ENCODE peak calls at places on chromosomes 12 and 14, in seven cellular contexts. One of them, this sample, is unnamed.

GRCh38 chr14:99726538-99727095 is 42.5 kb downstream of the CYP46A1 start:
- DNase-seq in CD8-positive, alpha-beta T cell: no peak
- DNase-seq in CD4-positive, alpha-beta T cell: peak; percentile 28
- DNase-seq in pancreas: peak; percentile 56
- DNase-seq in MCF 10A: no peak
- DNase-seq in HFFc6: no peak
- DNase-seq in MM.1S: no peak
- DNase-seq in this sample: no peak

GRCh38 chr14:42424501-42424900 is 817.8 kb downstream of the LRFN5 start:
- DNase-seq in CD8-positive, alpha-beta T cell: no peak
- DNase-seq in CD4-positive, alpha-beta T cell: no peak
- DNase-seq in pancreas: no peak
- DNase-seq in MCF 10A: no peak
- DNase-seq in HFFc6: no peak
- DNase-seq in MM.1S: no peak
- DNase-seq in this sample: no peak

GRCh38 chr12:54030889-54031860 is 1.7 kb upstream of the HOXC5 start:
- DNase-seq in CD8-positive, alpha-beta T cell: no peak
- DNase-seq in CD4-positive, alpha-beta T cell: no peak
- DNase-seq in pancreas: no peak
- DNase-seq in MCF 10A: no peak
- DNase-seq in HFFc6: peak; percentile 6
- DNase-seq in MM.1S: no peak
- DNase-seq in this sample: no peak

GRCh38 chr14:71358209-71358931 is 451.1 kb downstream of the PCNX1 start:
- DNase-seq in CD8-positive, alpha-beta T cell: no peak
- DNase-seq in CD4-positive, alpha-beta T cell: no peak
- DNase-seq in pancreas: no peak
- DNase-seq in MCF 10A: no peak
- DNase-seq in HFFc6: no peak
- DNase-seq in MM.1S: no peak
- DNase-seq in this sample: peak; percentile 36

GRCh38 chr12:9707864-9708808 is 24.8 kb downstream of the CLECL1 start:
- DNase-seq in CD8-positive, alpha-beta T cell: peak; percentile 47
- DNase-seq in CD4-positive, alpha-beta T cell: peak; percentile 63
- DNase-seq in pancreas: no peak
- DNase-seq in MCF 10A: peak; percentile 67
- DNase-seq in HFFc6: peak; percentile 54
- DNase-seq in MM.1S: peak; percentile 70
- DNase-seq in this sample: no peak

GRCh38 chr12:91922674-91923073 is 223.0 kb downstream of the BTG1 start:
- DNase-seq in CD8-positive, alpha-beta T cell: no peak
- DNase-seq in CD4-positive, alpha-beta T cell: no peak
- DNase-seq in pancreas: no peak
- DNase-seq in MCF 10A: no peak
- DNase-seq in HFFc6: no peak
- DNase-seq in MM.1S: no peak
- DNase-seq in this sample: no peak

GRCh38 chr12:22396253-22396652 is 61.7 kb upstream of the ST8SIA1 start:
- DNase-seq in CD8-positive, alpha-beta T cell: no peak
- DNase-seq in CD4-positive, alpha-beta T cell: no peak
- DNase-seq in pancreas: no peak
- DNase-seq in MCF 10A: no peak
- DNase-seq in HFFc6: no peak
- DNase-seq in MM.1S: peak; percentile 15
- DNase-seq in this sample: peak; percentile 34

GRCh38 chr12:57611116-57611809 is at the start of gene ARHGEF25:
- DNase-seq in CD8-positive, alpha-beta T cell: no peak
- DNase-seq in CD4-positive, alpha-beta T cell: peak; percentile 52
- DNase-seq in pancreas: peak; percentile 85
- DNase-seq in MCF 10A: no peak
- DNase-seq in HFFc6: no peak
- DNase-seq in MM.1S: peak; percentile 19
- DNase-seq in this sample: peak; percentile 90

GRCh38 chr12:53220857-53221202 is 11.2 kb downstream of the RARG start:
- DNase-seq in CD8-positive, alpha-beta T cell: peak; percentile 71
- DNase-seq in CD4-positive, alpha-beta T cell: peak; percentile 74
- DNase-seq in pancreas: peak; percentile 95
- DNase-seq in MCF 10A: peak; percentile 93
- DNase-seq in HFFc6: peak; percentile 87
- DNase-seq in MM.1S: peak; percentile 95
- DNase-seq in this sample: peak; percentile 96

GRCh38 chr12:88944403-88944802 is 364.1 kb upstream of the KITLG start:
- DNase-seq in CD8-positive, alpha-beta T cell: no peak
- DNase-seq in CD4-positive, alpha-beta T cell: no peak
- DNase-seq in pancreas: no peak
- DNase-seq in MCF 10A: peak; percentile 75
- DNase-seq in HFFc6: peak; percentile 39
- DNase-seq in MM.1S: peak; percentile 59
- DNase-seq in this sample: no peak

GRCh38 chr14:64082837-64083236 is 211.3 kb downstream of the ESR2 start:
- DNase-seq in CD8-positive, alpha-beta T cell: no peak
- DNase-seq in CD4-positive, alpha-beta T cell: no peak
- DNase-seq in pancreas: no peak
- DNase-seq in MCF 10A: peak; percentile 92
- DNase-seq in HFFc6: no peak
- DNase-seq in MM.1S: no peak
- DNase-seq in this sample: no peak

GRCh38 chr12:13534645-13535398 is 338.3 kb downstream of the EMP1 start:
- DNase-seq in CD8-positive, alpha-beta T cell: no peak
- DNase-seq in CD4-positive, alpha-beta T cell: no peak
- DNase-seq in pancreas: peak; percentile 36
- DNase-seq in MCF 10A: peak; percentile 75
- DNase-seq in HFFc6: peak; percentile 3
- DNase-seq in MM.1S: peak; percentile 63
- DNase-seq in this sample: peak; percentile 13

GRCh38 chr14:100862277-100862676 is 36.4 kb downstream of the MEG3 start:
- DNase-seq in CD8-positive, alpha-beta T cell: no peak
- DNase-seq in CD4-positive, alpha-beta T cell: no peak
- DNase-seq in pancreas: no peak
- DNase-seq in MCF 10A: no peak
- DNase-seq in HFFc6: no peak
- DNase-seq in MM.1S: no peak
- DNase-seq in this sample: no peak

GRCh38 chr12:84756961-84757360 is 155.6 kb downstream of the SLC6A15 start:
- DNase-seq in CD8-positive, alpha-beta T cell: no peak
- DNase-seq in CD4-positive, alpha-beta T cell: no peak
- DNase-seq in pancreas: no peak
- DNase-seq in MCF 10A: no peak
- DNase-seq in HFFc6: peak; percentile 70
- DNase-seq in MM.1S: no peak
- DNase-seq in this sample: no peak

GRCh38 chr12:127556487-127556886 is 710.5 kb upstream of the TMEM132C start:
- DNase-seq in CD8-positive, alpha-beta T cell: no peak
- DNase-seq in CD4-positive, alpha-beta T cell: no peak
- DNase-seq in pancreas: no peak
- DNase-seq in MCF 10A: no peak
- DNase-seq in HFFc6: no peak
- DNase-seq in MM.1S: no peak
- DNase-seq in this sample: no peak

GRCh38 chr12:1185460-1186182 is 194.6 kb downstream of the ERC1 start:
- DNase-seq in CD8-positive, alpha-beta T cell: no peak
- DNase-seq in CD4-positive, alpha-beta T cell: no peak
- DNase-seq in pancreas: no peak
- DNase-seq in MCF 10A: no peak
- DNase-seq in HFFc6: no peak
- DNase-seq in MM.1S: peak; percentile 84
- DNase-seq in this sample: peak; percentile 45

GRCh38 chr14:39419272-39419671 is 13.0 kb downstream of the FBXO33 start:
- DNase-seq in CD8-positive, alpha-beta T cell: no peak
- DNase-seq in CD4-positive, alpha-beta T cell: no peak
- DNase-seq in pancreas: no peak
- DNase-seq in MCF 10A: no peak
- DNase-seq in HFFc6: no peak
- DNase-seq in MM.1S: no peak
- DNase-seq in this sample: no peak

GRCh38 chr14:39416072-39416471 is 16.2 kb downstream of the FBXO33 start:
- DNase-seq in CD8-positive, alpha-beta T cell: no peak
- DNase-seq in CD4-positive, alpha-beta T cell: no peak
- DNase-seq in pancreas: no peak
- DNase-seq in MCF 10A: no peak
- DNase-seq in HFFc6: no peak
- DNase-seq in MM.1S: no peak
- DNase-seq in this sample: no peak

GRCh38 chr14:39422243-39422642 is 10.0 kb downstream of the FBXO33 start:
- DNase-seq in CD8-positive, alpha-beta T cell: no peak
- DNase-seq in CD4-positive, alpha-beta T cell: no peak
- DNase-seq in pancreas: no peak
- DNase-seq in MCF 10A: no peak
- DNase-seq in HFFc6: no peak
- DNase-seq in MM.1S: no peak
- DNase-seq in this sample: no peak

DNA sequence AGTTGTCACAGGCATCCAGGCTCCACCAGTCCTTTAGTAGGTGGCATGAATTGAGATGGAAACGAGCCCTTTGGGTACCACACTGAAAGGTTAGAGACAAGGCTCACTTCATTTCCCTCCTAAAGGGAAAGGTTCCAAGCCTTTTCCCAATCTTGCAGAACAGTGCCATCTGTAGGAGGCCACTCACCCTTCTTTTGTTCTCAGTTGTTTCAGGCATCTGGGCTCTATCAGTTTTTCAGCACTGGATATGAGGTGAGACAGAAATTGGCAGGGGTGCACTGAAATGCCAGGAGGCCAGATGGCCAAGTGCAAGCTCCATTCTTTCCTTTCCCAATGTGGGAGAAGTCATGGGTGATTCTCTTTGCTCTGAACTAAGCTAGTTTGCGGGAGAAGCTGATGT is 15.2 kb downstream of the FBXO33 start:
- DNase-seq in CD8-positive, alpha-beta T cell: no peak
- DNase-seq in CD4-positive, alpha-beta T cell: no peak
- DNase-seq in pancreas: no peak
- DNase-seq in MCF 10A: peak; percentile 46
- DNase-seq in HFFc6: peak; percentile 13
- DNase-seq in MM.1S: no peak
- DNase-seq in this sample: no peak
- TF ChIP-seq CTCF in CD8-positive, alpha-beta T cell: no peak
- TF ChIP-seq CTCF in CD4-positive, alpha-beta T cell: no peak
- TF ChIP-seq CTCF in pancreas: no peak
- TF ChIP-seq CTCF in MCF 10A: peak; percentile 9
- TF ChIP-seq CTCF in HFFc6: peak; percentile 73
- TF ChIP-seq CTCF in MM.1S: peak; percentile 16
- TF ChIP-seq CTCF in this sample: no peak

GRCh38 chr14:21995332-21995731 is 321.7 kb upstream of the OR4E1 start:
- DNase-seq in CD8-positive, alpha-beta T cell: no peak
- DNase-seq in CD4-positive, alpha-beta T cell: no peak
- DNase-seq in pancreas: no peak
- DNase-seq in MCF 10A: no peak
- DNase-seq in HFFc6: no peak
- DNase-seq in MM.1S: no peak
- DNase-seq in this sample: no peak

GRCh38 chr14:21999400-21999799 is 325.8 kb upstream of the OR4E1 start:
- DNase-seq in CD8-positive, alpha-beta T cell: no peak
- DNase-seq in CD4-positive, alpha-beta T cell: no peak
- DNase-seq in pancreas: no peak
- DNase-seq in MCF 10A: no peak
- DNase-seq in HFFc6: no peak
- DNase-seq in MM.1S: no peak
- DNase-seq in this sample: no peak

GRCh38 chr14:21993070-21993469 is 319.5 kb upstream of the OR4E1 start:
- DNase-seq in CD8-positive, alpha-beta T cell: no peak
- DNase-seq in CD4-positive, alpha-beta T cell: no peak
- DNase-seq in pancreas: no peak
- DNase-seq in MCF 10A: no peak
- DNase-seq in HFFc6: no peak
- DNase-seq in MM.1S: no peak
- DNase-seq in this sample: no peak

GRCh38 chr14:21993837-21994236 is 320.2 kb upstream of the OR4E1 start:
- DNase-seq in CD8-positive, alpha-beta T cell: no peak
- DNase-seq in CD4-positive, alpha-beta T cell: no peak
- DNase-seq in pancreas: no peak
- DNase-seq in MCF 10A: no peak
- DNase-seq in HFFc6: no peak
- DNase-seq in MM.1S: no peak
- DNase-seq in this sample: no peak

GRCh38 chr14:21997300-21997699 is 323.7 kb upstream of the OR4E1 start:
- DNase-seq in CD8-positive, alpha-beta T cell: no peak
- DNase-seq in CD4-positive, alpha-beta T cell: no peak
- DNase-seq in pancreas: no peak
- DNase-seq in MCF 10A: peak; percentile 46
- DNase-seq in HFFc6: no peak
- DNase-seq in MM.1S: peak; percentile 59
- DNase-seq in this sample: no peak
- TF ChIP-seq CTCF in CD8-positive, alpha-beta T cell: peak; percentile 27
- TF ChIP-seq CTCF in CD4-positive, alpha-beta T cell: no peak
- TF ChIP-seq CTCF in pancreas: no peak
- TF ChIP-seq CTCF in MCF 10A: peak; percentile 39
- TF ChIP-seq CTCF in HFFc6: no peak
- TF ChIP-seq CTCF in MM.1S: peak; percentile 52
- TF ChIP-seq CTCF in this sample: no peak

GRCh38 chr14:59190372-59190771 is 1.9 kb downstream of the DAAM1 start:
- DNase-seq in CD8-positive, alpha-beta T cell: no peak
- DNase-seq in CD4-positive, alpha-beta T cell: no peak
- DNase-seq in pancreas: no peak
- DNase-seq in MCF 10A: no peak
- DNase-seq in HFFc6: peak; percentile 16
- DNase-seq in MM.1S: no peak
- DNase-seq in this sample: no peak
- TF ChIP-seq CTCF in CD8-positive, alpha-beta T cell: no peak
- TF ChIP-seq CTCF in CD4-positive, alpha-beta T cell: no peak
- TF ChIP-seq CTCF in pancreas: no peak
- TF ChIP-seq CTCF in MCF 10A: no peak
- TF ChIP-seq CTCF in HFFc6: peak; percentile 58
- TF ChIP-seq CTCF in MM.1S: peak; percentile 25
- TF ChIP-seq CTCF in this sample: peak; percentile 3

GRCh38 chr12:4979737-4980136 is 63.9 kb upstream of the KCNA5 start:
- DNase-seq in CD8-positive, alpha-beta T cell: no peak
- DNase-seq in CD4-positive, alpha-beta T cell: no peak
- DNase-seq in pancreas: no peak
- DNase-seq in MCF 10A: no peak
- DNase-seq in HFFc6: no peak
- DNase-seq in MM.1S: no peak
- DNase-seq in this sample: peak; percentile 59

GRCh38 chr12:4977104-4977503 is 66.6 kb upstream of the KCNA5 start:
- DNase-seq in CD8-positive, alpha-beta T cell: no peak
- DNase-seq in CD4-positive, alpha-beta T cell: no peak
- DNase-seq in pancreas: no peak
- DNase-seq in MCF 10A: no peak
- DNase-seq in HFFc6: no peak
- DNase-seq in MM.1S: no peak
- DNase-seq in this sample: no peak

GRCh38 chr12:4978737-4979136 is 64.9 kb upstream of the KCNA5 start:
- DNase-seq in CD8-positive, alpha-beta T cell: no peak
- DNase-seq in CD4-positive, alpha-beta T cell: no peak
- DNase-seq in pancreas: no peak
- DNase-seq in MCF 10A: peak; percentile 10
- DNase-seq in HFFc6: no peak
- DNase-seq in MM.1S: no peak
- DNase-seq in this sample: no peak

GRCh38 chr12:4974217-4974616 is 64.5 kb downstream of the KCNA1 start:
- DNase-seq in CD8-positive, alpha-beta T cell: no peak
- DNase-seq in CD4-positive, alpha-beta T cell: no peak
- DNase-seq in pancreas: no peak
- DNase-seq in MCF 10A: no peak
- DNase-seq in HFFc6: no peak
- DNase-seq in MM.1S: no peak
- DNase-seq in this sample: no peak

DNA sequence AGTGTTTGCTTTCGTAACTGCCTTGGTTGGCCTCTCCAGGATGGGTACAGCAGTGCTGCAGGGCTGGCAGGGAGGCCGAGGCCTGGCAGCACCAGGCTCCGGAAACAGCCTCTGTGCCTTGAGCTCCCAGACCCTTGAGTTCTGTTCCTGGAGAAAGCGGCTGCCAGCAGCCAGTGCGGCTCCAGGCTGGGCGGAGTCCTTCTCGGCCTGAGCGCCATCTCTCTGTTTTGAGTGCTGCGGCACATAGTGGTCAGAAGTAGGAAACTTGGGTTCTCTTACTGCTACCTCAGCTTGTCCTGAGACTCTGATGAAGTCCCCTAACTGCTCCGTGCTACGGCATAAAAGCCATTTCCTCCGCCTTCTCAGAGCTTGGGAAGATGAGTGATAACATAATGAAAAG is 65.9 kb downstream of the KCNA1 start:
- DNase-seq in CD8-positive, alpha-beta T cell: no peak
- DNase-seq in CD4-positive, alpha-beta T cell: no peak
- DNase-seq in pancreas: no peak
- DNase-seq in MCF 10A: no peak
- DNase-seq in HFFc6: no peak
- DNase-seq in MM.1S: no peak
- DNase-seq in this sample: no peak
- TF ChIP-seq CTCF in CD8-positive, alpha-beta T cell: no peak
- TF ChIP-seq CTCF in CD4-positive, alpha-beta T cell: no peak
- TF ChIP-seq CTCF in pancreas: no peak
- TF ChIP-seq CTCF in MCF 10A: no peak
- TF ChIP-seq CTCF in HFFc6: no peak
- TF ChIP-seq CTCF in MM.1S: no peak
- TF ChIP-seq CTCF in this sample: peak; percentile 28

This sample was measured in GM13976.